ENCODE peak calls at places on chromosomes 16 and 17, in four cellular contexts. One of them, this sample, is unnamed.

GRCh38 chr16:77330332-77331043 is 104.3 kb downstream of the ADAMTS18 start:
- DNase-seq in suprapubic skin: no peak
- DNase-seq in HT-29: no peak
- DNase-seq in RPMI8226: no peak
- DNase-seq in this sample: no peak

GRCh38 chr17:69406906-69407305 is 7.6 kb upstream of the MAP2K6 start:
- DNase-seq in suprapubic skin: no peak
- DNase-seq in HT-29: no peak
- DNase-seq in RPMI8226: no peak
- DNase-seq in this sample: no peak

GRCh38 chr17:64339516-64340475 is 50.9 kb downstream of the PECAM1 start:
- DNase-seq in suprapubic skin: no peak
- DNase-seq in HT-29: no peak
- DNase-seq in RPMI8226: no peak
- DNase-seq in this sample: no peak

GRCh38 chr17:7803981-7804380 is 30.0 kb upstream of the KDM6B start:
- DNase-seq in suprapubic skin: no peak
- DNase-seq in HT-29: peak
- DNase-seq in RPMI8226: no peak
- DNase-seq in this sample: no peak

GRCh38 chr17:38982858-38983746 is 15.9 kb upstream of the FBXO47 start:
- DNase-seq in suprapubic skin: no peak
- DNase-seq in HT-29: peak
- DNase-seq in RPMI8226: peak
- DNase-seq in this sample: no peak

GRCh38 chr16:31127182-31127581 is 8.3 kb downstream of the PRSS8 start:
- DNase-seq in suprapubic skin: no peak
- DNase-seq in HT-29: no peak
- DNase-seq in RPMI8226: no peak
- DNase-seq in this sample: no peak

GRCh38 chr17:4195306-4195705 is 52.3 kb downstream of the CYB5D2 start:
- DNase-seq in suprapubic skin: no peak
- DNase-seq in HT-29: no peak
- DNase-seq in RPMI8226: no peak
- DNase-seq in this sample: no peak

GRCh38 chr17:20930065-20930760 is 112.6 kb downstream of the USP22 start:
- DNase-seq in suprapubic skin: no peak
- DNase-seq in HT-29: no peak
- DNase-seq in RPMI8226: no peak
- DNase-seq in this sample: no peak

GRCh38 chr17:66411498-66411897 is 109.1 kb downstream of the PRKCA start:
- DNase-seq in suprapubic skin: no peak
- DNase-seq in HT-29: no peak
- DNase-seq in RPMI8226: no peak
- DNase-seq in this sample: no peak

GRCh38 chr17:82231562-82232321 is 2.9 kb downstream of the SLC16A3 start:
- DNase-seq in suprapubic skin: peak
- DNase-seq in HT-29: peak
- DNase-seq in RPMI8226: no peak
- DNase-seq in this sample: peak

GRCh38 chr16:56246051-56246817 is 54.9 kb downstream of the GNAO1 start:
- DNase-seq in suprapubic skin: no peak
- DNase-seq in HT-29: peak
- DNase-seq in RPMI8226: no peak
- DNase-seq in this sample: no peak

GRCh38 chr17:7862692-7863437 is 5.1 kb downstream of the CYB5D1 start:
- DNase-seq in suprapubic skin: no peak
- DNase-seq in HT-29: peak
- DNase-seq in RPMI8226: no peak
- DNase-seq in this sample: peak

GRCh38 chr16:70460737-70461261 is 6.4 kb downstream of the FCSK start:
- DNase-seq in suprapubic skin: no peak
- DNase-seq in HT-29: no peak
- DNase-seq in RPMI8226: no peak
- DNase-seq in this sample: no peak

GRCh38 chr16:2341456-2342447 is 1.2 kb upstream of the ABCA3 start:
- DNase-seq in suprapubic skin: peak
- DNase-seq in HT-29: no peak
- DNase-seq in RPMI8226: no peak
- DNase-seq in this sample: no peak

GRCh38 chr16:73565263-73565662 is 517.3 kb upstream of the ZFHX3 start:
- DNase-seq in suprapubic skin: no peak
- DNase-seq in HT-29: peak
- DNase-seq in RPMI8226: peak
- DNase-seq in this sample: no peak

GRCh38 chr16:75305364-75306101 is 54.1 kb upstream of the BCAR1 start:
- DNase-seq in suprapubic skin: peak
- DNase-seq in HT-29: peak
- DNase-seq in RPMI8226: no peak
- DNase-seq in this sample: peak

GRCh38 chr16:17270683-17271109 is 200.1 kb downstream of the XYLT1 start:
- DNase-seq in suprapubic skin: no peak
- DNase-seq in HT-29: no peak
- DNase-seq in RPMI8226: no peak
- DNase-seq in this sample: no peak

This sample was measured in coronary artery.